ENCODE peak calls at places on chromosomes 4 and X, in seven cellular contexts. One of them, this sample, is unnamed.

GRCh38 chr4:152486414-152487389 is 49.2 kb downstream of the FBXW7 start:
- DNase-seq in caudate nucleus: no peak
- DNase-seq in AML-193: no peak
- DNase-seq in NB4: no peak
- DNase-seq in CD8-positive, alpha-beta T cell: no peak
- DNase-seq in NCI-H2227 treated with DMSO at 0.1 percent for 48 hours: no peak
- DNase-seq in neural progenitor cell: no peak
- DNase-seq in this sample: no peak

GRCh38 chrX:69128573-69128972 is 36.7 kb downstream of the PJA1 start:
- DNase-seq in caudate nucleus: peak; percentile 5
- DNase-seq in AML-193: no peak
- DNase-seq in NB4: no peak
- DNase-seq in CD8-positive, alpha-beta T cell: no peak
- DNase-seq in NCI-H2227 treated with DMSO at 0.1 percent for 48 hours: peak; percentile 52
- DNase-seq in neural progenitor cell: peak; percentile 60
- DNase-seq in this sample: peak; percentile 80

GRCh38 chrX:44344687-44345086 is 1.2 kb upstream of the EFHC2 start:
- DNase-seq in caudate nucleus: no peak
- DNase-seq in AML-193: peak; percentile 40
- DNase-seq in NB4: peak; percentile 91
- DNase-seq in CD8-positive, alpha-beta T cell: peak; percentile 13
- DNase-seq in NCI-H2227 treated with DMSO at 0.1 percent for 48 hours: no peak
- DNase-seq in neural progenitor cell: no peak
- DNase-seq in this sample: no peak

GRCh38 chrX:103830848-103831247 is 1.2 kb downstream of the RAB9B start:
- DNase-seq in caudate nucleus: no peak
- DNase-seq in AML-193: no peak
- DNase-seq in NB4: no peak
- DNase-seq in CD8-positive, alpha-beta T cell: no peak
- DNase-seq in NCI-H2227 treated with DMSO at 0.1 percent for 48 hours: no peak
- DNase-seq in neural progenitor cell: no peak
- DNase-seq in this sample: no peak

GRCh38 chr4:183157215-183157614 is 58.2 kb downstream of the WWC2 start:
- DNase-seq in caudate nucleus: no peak
- DNase-seq in AML-193: no peak
- DNase-seq in NB4: peak; percentile 20
- DNase-seq in CD8-positive, alpha-beta T cell: no peak
- DNase-seq in NCI-H2227 treated with DMSO at 0.1 percent for 48 hours: no peak
- DNase-seq in neural progenitor cell: no peak
- DNase-seq in this sample: no peak

GRCh38 chr4:21769404-21770147 is 179.0 kb downstream of the KCNIP4 start:
- DNase-seq in caudate nucleus: no peak
- DNase-seq in AML-193: no peak
- DNase-seq in NB4: no peak
- DNase-seq in CD8-positive, alpha-beta T cell: no peak
- DNase-seq in NCI-H2227 treated with DMSO at 0.1 percent for 48 hours: no peak
- DNase-seq in neural progenitor cell: no peak
- DNase-seq in this sample: no peak

GRCh38 chr4:15457401-15458201 is 12.1 kb upstream of the CC2D2A start:
- DNase-seq in caudate nucleus: no peak
- DNase-seq in AML-193: peak; percentile 78
- DNase-seq in NB4: peak; percentile 78
- DNase-seq in CD8-positive, alpha-beta T cell: no peak
- DNase-seq in NCI-H2227 treated with DMSO at 0.1 percent for 48 hours: peak; percentile 5
- DNase-seq in neural progenitor cell: peak; percentile 46
- DNase-seq in this sample: no peak

GRCh38 chr4:25779021-25779420 is 83.8 kb downstream of the SEL1L3 start:
- DNase-seq in caudate nucleus: no peak
- DNase-seq in AML-193: no peak
- DNase-seq in NB4: no peak
- DNase-seq in CD8-positive, alpha-beta T cell: no peak
- DNase-seq in NCI-H2227 treated with DMSO at 0.1 percent for 48 hours: no peak
- DNase-seq in neural progenitor cell: no peak
- DNase-seq in this sample: no peak

GRCh38 chr4:73451978-73452747 is 16.1 kb downstream of the AFP start:
- DNase-seq in caudate nucleus: no peak
- DNase-seq in AML-193: no peak
- DNase-seq in NB4: no peak
- DNase-seq in CD8-positive, alpha-beta T cell: no peak
- DNase-seq in NCI-H2227 treated with DMSO at 0.1 percent for 48 hours: no peak
- DNase-seq in neural progenitor cell: no peak
- DNase-seq in this sample: no peak

GRCh38 chr4:73434311-73434710 is 1.7 kb upstream of the AFP start:
- DNase-seq in caudate nucleus: no peak
- DNase-seq in AML-193: peak; percentile 1
- DNase-seq in NB4: peak; percentile 1
- DNase-seq in CD8-positive, alpha-beta T cell: no peak
- DNase-seq in NCI-H2227 treated with DMSO at 0.1 percent for 48 hours: no peak
- DNase-seq in neural progenitor cell: peak; percentile 21
- DNase-seq in this sample: no peak

GRCh38 chr4:4704267-4704666 is 155.2 kb upstream of the MSX1 start:
- DNase-seq in caudate nucleus: no peak
- DNase-seq in AML-193: peak; percentile 88
- DNase-seq in NB4: peak; percentile 93
- DNase-seq in CD8-positive, alpha-beta T cell: no peak
- DNase-seq in NCI-H2227 treated with DMSO at 0.1 percent for 48 hours: no peak
- DNase-seq in neural progenitor cell: no peak
- DNase-seq in this sample: no peak

GRCh38 chrX:149829751-149830191 is 48.0 kb downstream of the MAGEA9 start:
- DNase-seq in caudate nucleus: no peak
- DNase-seq in AML-193: no peak
- DNase-seq in NB4: no peak
- DNase-seq in CD8-positive, alpha-beta T cell: peak; percentile 20
- DNase-seq in NCI-H2227 treated with DMSO at 0.1 percent for 48 hours: no peak
- DNase-seq in neural progenitor cell: peak; percentile 25
- DNase-seq in this sample: no peak

GRCh38 chr4:112213091-112213490 is 18.5 kb upstream of the AP1AR start:
- DNase-seq in caudate nucleus: no peak
- DNase-seq in AML-193: no peak
- DNase-seq in NB4: peak; percentile 45
- DNase-seq in CD8-positive, alpha-beta T cell: no peak
- DNase-seq in NCI-H2227 treated with DMSO at 0.1 percent for 48 hours: no peak
- DNase-seq in neural progenitor cell: no peak
- DNase-seq in this sample: no peak

GRCh38 chrX:10709276-10709675 is 88.9 kb upstream of the MID1 start:
- DNase-seq in caudate nucleus: no peak
- DNase-seq in AML-193: no peak
- DNase-seq in NB4: no peak
- DNase-seq in CD8-positive, alpha-beta T cell: no peak
- DNase-seq in NCI-H2227 treated with DMSO at 0.1 percent for 48 hours: no peak
- DNase-seq in neural progenitor cell: no peak
- DNase-seq in this sample: no peak

GRCh38 chr4:181677203-181677602 is 566.0 kb upstream of the TENM3 start:
- DNase-seq in caudate nucleus: no peak
- DNase-seq in AML-193: no peak
- DNase-seq in NB4: no peak
- DNase-seq in CD8-positive, alpha-beta T cell: no peak
- DNase-seq in NCI-H2227 treated with DMSO at 0.1 percent for 48 hours: no peak
- DNase-seq in neural progenitor cell: no peak
- DNase-seq in this sample: no peak

GRCh38 chrX:19698125-19698524 is 182.8 kb upstream of the MAP3K15 start:
- DNase-seq in caudate nucleus: no peak
- DNase-seq in AML-193: no peak
- DNase-seq in NB4: no peak
- DNase-seq in CD8-positive, alpha-beta T cell: no peak
- DNase-seq in NCI-H2227 treated with DMSO at 0.1 percent for 48 hours: peak; percentile 65
- DNase-seq in neural progenitor cell: no peak
- DNase-seq in this sample: no peak

GRCh38 chrX:104310084-104310483 is 55.4 kb upstream of the ESX1 start:
- DNase-seq in caudate nucleus: no peak
- DNase-seq in AML-193: no peak
- DNase-seq in NB4: peak; percentile 13
- DNase-seq in CD8-positive, alpha-beta T cell: no peak
- DNase-seq in NCI-H2227 treated with DMSO at 0.1 percent for 48 hours: peak; percentile 13
- DNase-seq in neural progenitor cell: no peak
- DNase-seq in this sample: no peak

GRCh38 chr4:139704915-139705485 is 39.4 kb downstream of the MGST2 start:
- DNase-seq in caudate nucleus: no peak
- DNase-seq in AML-193: peak; percentile 6
- DNase-seq in NB4: peak; percentile 32
- DNase-seq in CD8-positive, alpha-beta T cell: no peak
- DNase-seq in NCI-H2227 treated with DMSO at 0.1 percent for 48 hours: no peak
- DNase-seq in neural progenitor cell: no peak
- DNase-seq in this sample: no peak

GRCh38 chr4:1765409-1766335 is 27.4 kb upstream of the FGFR3 start:
- DNase-seq in caudate nucleus: no peak
- DNase-seq in AML-193: no peak
- DNase-seq in NB4: no peak
- DNase-seq in CD8-positive, alpha-beta T cell: no peak
- DNase-seq in NCI-H2227 treated with DMSO at 0.1 percent for 48 hours: no peak
- DNase-seq in neural progenitor cell: peak; percentile 41
- DNase-seq in this sample: no peak

GRCh38 chrX:108439434-108439883 is at the start of gene COL4A5:
- DNase-seq in caudate nucleus: no peak
- DNase-seq in AML-193: no peak
- DNase-seq in NB4: peak; percentile 53
- DNase-seq in CD8-positive, alpha-beta T cell: no peak
- DNase-seq in NCI-H2227 treated with DMSO at 0.1 percent for 48 hours: peak; percentile 30
- DNase-seq in neural progenitor cell: peak; percentile 87
- DNase-seq in this sample: no peak

GRCh38 chr4:7206385-7206784 is 14.0 kb downstream of the SORCS2 start:
- DNase-seq in caudate nucleus: no peak
- DNase-seq in AML-193: no peak
- DNase-seq in NB4: no peak
- DNase-seq in CD8-positive, alpha-beta T cell: no peak
- DNase-seq in NCI-H2227 treated with DMSO at 0.1 percent for 48 hours: no peak
- DNase-seq in neural progenitor cell: peak; percentile 60
- DNase-seq in this sample: peak; percentile 74

GRCh38 chrX:103554687-103555417 is 30.5 kb upstream of the TCEAL4 start:
- DNase-seq in caudate nucleus: peak; percentile 3
- DNase-seq in AML-193: peak; percentile 25
- DNase-seq in NB4: peak; percentile 0
- DNase-seq in CD8-positive, alpha-beta T cell: peak; percentile 55
- DNase-seq in NCI-H2227 treated with DMSO at 0.1 percent for 48 hours: peak; percentile 86
- DNase-seq in neural progenitor cell: peak; percentile 90
- DNase-seq in this sample: no peak

GRCh38 chr4:41542526-41543270 is 4.7 kb downstream of the LIMCH1 start:
- DNase-seq in caudate nucleus: no peak
- DNase-seq in AML-193: no peak
- DNase-seq in NB4: peak; percentile 13
- DNase-seq in CD8-positive, alpha-beta T cell: no peak
- DNase-seq in NCI-H2227 treated with DMSO at 0.1 percent for 48 hours: no peak
- DNase-seq in neural progenitor cell: no peak
- DNase-seq in this sample: no peak

GRCh38 chrX:13293700-13294099 is 26.2 kb downstream of the ATXN3L start:
- DNase-seq in caudate nucleus: no peak
- DNase-seq in AML-193: no peak
- DNase-seq in NB4: no peak
- DNase-seq in CD8-positive, alpha-beta T cell: no peak
- DNase-seq in NCI-H2227 treated with DMSO at 0.1 percent for 48 hours: peak; percentile 94
- DNase-seq in neural progenitor cell: peak; percentile 62
- DNase-seq in this sample: no peak

GRCh38 chr4:111689731-111690130 is 455.5 kb upstream of the FAM241A start:
- DNase-seq in caudate nucleus: no peak
- DNase-seq in AML-193: no peak
- DNase-seq in NB4: no peak
- DNase-seq in CD8-positive, alpha-beta T cell: no peak
- DNase-seq in NCI-H2227 treated with DMSO at 0.1 percent for 48 hours: no peak
- DNase-seq in neural progenitor cell: no peak
- DNase-seq in this sample: no peak

This sample was measured in kidney.